ENCODE peak calls at places on chromosomes 12 and 14, in nine cellular contexts. A is left lung; V is cardiac muscle cell; N is epithelial cell of esophagus; G is uterus; K is sigmoid colon; O is mucosa of descending colon; J is CD8-positive, alpha-beta T cell; U is prostate gland. L is an unnamed sample.
A peak's percentile ranks its signal among the peaks of the same experiment; 100 is the strongest.

GRCh38 chr14:53894456-53894855 is 62.2 kb downstream of the BMP4 start:
- DNase-seq in N (no peak), J (no peak), O (no peak), U (no peak), G (no peak), A (no peak), K (no peak), V (no peak), L (peak; percentile 61)

GRCh38 chr14:75126121-75126544 is 715 bp downstream of the NEK9 start:
- DNase-seq in J (no peak), O (no peak), V (no peak), U (no peak), G (no peak), K (no peak), A (no peak), N (no peak), L (no peak)

GRCh38 chr12:5204271-5204670 is 160.6 kb downstream of the KCNA5 start:
- DNase-seq in N (no peak), J (no peak), A (no peak), V (no peak), K (no peak), G (no peak), U (no peak), O (no peak), L (no peak)

GRCh38 chr12:25186788-25187397 is 8.1 kb downstream of the DNAI7 start:
- DNase-seq in O (no peak), K (no peak), G (no peak), V (no peak), J (no peak), U (no peak), N (no peak), A (no peak), L (no peak)

GRCh38 chr14:60998617-60999016 is 17.6 kb downstream of the SLC38A6 start:
- DNase-seq in N (no peak), O (no peak), G (no peak), J (no peak), V (no peak), A (no peak), K (no peak), U (no peak), L (no peak)

GRCh38 chr14:65790185-65790815 is 377.8 kb downstream of the FUT8 start:
- DNase-seq in N (no peak), K (no peak), A (no peak), U (no peak), O (no peak), V (peak; percentile 28), G (no peak), J (no peak), L (no peak)

GRCh38 chr12:45598761-45599160 is 130.7 kb upstream of the ARID2 start:
- DNase-seq in A (no peak), V (no peak), N (no peak), J (no peak), K (no peak), O (no peak), G (no peak), U (no peak), L (no peak)

GRCh38 chr12:25501565-25501964 is 51.5 kb downstream of the LMNTD1 start:
- DNase-seq in U (no peak), J (no peak), V (no peak), G (no peak), N (no peak), A (no peak), K (no peak), O (no peak), L (no peak)

GRCh38 chr14:102095231-102095870 is 8.5 kb upstream of the HSP90AA1 start:
- DNase-seq in U (no peak), N (peak; percentile 38), K (no peak), V (no peak), A (no peak), O (no peak), G (no peak), J (no peak), L (no peak)

GRCh38 chr12:12032260-12032761 is 38.4 kb upstream of the BCL2L14 start:
- DNase-seq in K (no peak), J (no peak), V (no peak), G (no peak), A (no peak), O (peak; percentile 46), U (no peak), N (no peak), L (no peak)

GRCh38 chr12:50862316-50862715 is 19.6 kb downstream of the TMPRSS12 start:
- DNase-seq in O (no peak), J (no peak), K (no peak), N (peak; percentile 68), U (no peak), A (no peak), V (no peak), G (no peak), L (peak; percentile 5)

GRCh38 chr14:24093901-24094838 is at the start of gene PCK2:
- DNase-seq in G (peak; percentile 93), O (peak; percentile 91), U (peak; percentile 89), N (peak; percentile 92), A (peak; percentile 99), K (peak; percentile 98), V (peak; percentile 90), J (peak; percentile 39), L (peak; percentile 74)
- TF ChIP-seq CTCF in G (no peak), O (no peak), U (no peak), N (no peak), A (no peak), K (peak; percentile 15), V (peak; percentile 12), J (no peak), L (peak; percentile 6)

GRCh38 chr12:123083661-123084571 is 67.0 kb downstream of the PITPNM2 start:
- DNase-seq in V (peak; percentile 49), N (no peak), U (no peak), K (no peak), O (no peak), G (no peak), A (peak; percentile 41), J (no peak), L (no peak)
- H3K4me3 ChIP-seq in V (no peak overlapping the region), N (no peak overlapping the region), U (no peak overlapping the region), K (no peak overlapping the region), O (no peak overlapping the region), G (no peak overlapping the region), A (no peak overlapping the region), J (no peak overlapping the region), L (no peak overlapping the region)

GRCh38 chr14:21846227-21846885 is 172.7 kb upstream of the OR4E1 start:
- DNase-seq in U (no peak), A (peak; percentile 80), N (peak; percentile 24), G (no peak), K (no peak), O (peak; percentile 38), V (peak; percentile 50), J (peak; percentile 32), L (no peak)

DNA sequence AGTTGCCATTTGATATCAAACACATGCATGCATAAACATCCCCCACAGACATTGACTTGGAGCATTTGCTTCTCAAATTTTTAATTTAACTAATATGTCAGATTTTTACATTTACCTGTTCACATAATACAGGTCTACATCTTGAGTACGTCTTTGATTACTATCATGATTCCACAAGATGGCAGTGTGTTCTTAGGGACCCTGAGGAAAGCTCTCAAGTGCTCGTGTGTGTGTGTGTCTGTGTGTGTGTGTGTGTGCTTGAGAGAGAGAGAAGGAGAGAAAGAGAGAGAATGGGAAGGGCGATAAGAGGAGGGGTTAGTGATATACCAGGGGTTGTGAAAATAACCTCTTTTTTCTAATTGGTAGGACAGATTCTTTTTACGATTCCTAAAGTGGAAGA is 167.1 kb upstream of the OR4E1 start:
- DNase-seq in A (no peak), N (peak; percentile 14), O (no peak), U (no peak), G (no peak), J (no peak), K (no peak), V (no peak), L (no peak)
- TF ChIP-seq CTCF in A (no peak), N (no peak), O (no peak), U (no peak), G (no peak), J (no peak), K (no peak), V (no peak), L (no peak)

DNA sequence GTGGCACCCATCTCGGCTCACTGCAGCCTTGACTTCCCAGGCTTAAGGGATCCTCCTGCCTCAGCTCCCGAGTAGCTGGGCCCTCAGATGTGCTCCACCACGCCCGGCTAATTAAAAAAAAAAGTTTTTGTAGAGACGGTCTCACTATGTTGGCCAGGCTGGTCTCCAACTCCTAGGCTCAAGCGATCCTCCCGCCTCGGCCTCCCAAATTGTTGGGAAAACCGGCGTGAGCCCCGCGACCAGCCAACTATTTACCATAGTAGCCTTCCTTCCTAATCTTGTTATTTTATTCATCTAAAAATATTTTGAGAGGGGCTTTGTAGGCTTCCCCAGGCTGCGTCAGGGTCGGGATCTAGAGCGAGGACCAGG is 25.4 kb upstream of the YY1 start:
- DNase-seq in K (no peak), A (no peak), J (no peak), G (no peak), V (no peak), O (no peak), N (no peak), U (no peak), L (no peak)
- H3K4me3 ChIP-seq in K (peak overlapping the region; percentile 97), A (peak overlapping the region; percentile 80), J (peak overlapping the region; percentile 92), G (peak overlapping the region; percentile 90), V (peak overlapping the region; percentile 62), O (peak overlapping the region; percentile 72), N (peak overlapping the region; percentile 62), U (peak overlapping the region; percentile 66), L (peak overlapping the region; percentile 56)